ENCODE peak calls at places on chromosome 20, in eight cellular contexts. E is bronchial epithelial cell, H is cardiac fibroblast, N is NB4, X is AG04449, W is psoas muscle, L is WTC11, Y is glutamatergic neuron. R is an unnamed sample.

GRCh38 chr20:16020971-16021370 is 552.3 kb downstream of the KIF16B start:
- DNase-seq in Y (no peak), L (no peak), X (no peak), H (no peak), W (no peak), E (peak), N (peak), R (peak)

GRCh38 chr20:38748863-38749153 is 548 bp downstream of the ACTR5 start:
- DNase-seq in L (no peak), E (peak), X (no peak), Y (no peak), N (peak), H (no peak), W (no peak), R (peak)

GRCh38 chr20:62427172-62428007 is at the start of gene RBBP8NL:
- DNase-seq in X (no peak), N (no peak), H (no peak), W (no peak), L (peak), Y (no peak), E (peak), R (no peak)

GRCh38 chr20:36461600-36462439 is 79.5 kb upstream of the MYL9 start:
- DNase-seq in L (peak), X (no peak), H (peak), W (peak), N (peak), E (no peak), Y (peak), R (peak)

GRCh38 chr20:6857929-6858328 is 90.4 kb downstream of the BMP2 start:
- DNase-seq in X (no peak), L (no peak), N (no peak), H (no peak), Y (no peak), E (no peak), W (no peak), R (no peak)

GRCh38 chr20:2234788-2235187 is 61.0 kb upstream of the TGM3 start:
- DNase-seq in E (no peak), W (no peak), X (no peak), N (no peak), L (peak), H (peak), Y (peak), R (no peak)

GRCh38 chr20:23116301-23117089 is 30.4 kb upstream of the CD93 start:
- DNase-seq in H (peak), W (no peak), X (peak), L (no peak), E (peak), N (peak), Y (no peak), R (peak)

GRCh38 chr20:8246701-8247100 is 114.6 kb downstream of the PLCB1 start:
- DNase-seq in E (no peak), N (no peak), W (no peak), Y (no peak), X (no peak), L (no peak), H (no peak), R (no peak)

GRCh38 chr20:53677447-53678314 is 84.0 kb upstream of the ZNF217 start:
- DNase-seq in Y (peak), L (peak), X (no peak), H (peak), W (no peak), E (no peak), N (peak), R (no peak)

GRCh38 chr20:63736893-63737689 is 627 bp downstream of the LIME1 start:
- DNase-seq in X (no peak), Y (peak), L (no peak), H (no peak), E (no peak), W (peak), N (no peak), R (no peak)

GRCh38 chr20:17169575-17170136 is 57.2 kb upstream of the PCSK2 start:
- DNase-seq in X (no peak), H (no peak), Y (peak), W (no peak), L (no peak), E (no peak), N (no peak), R (no peak)

GRCh38 chr20:17210983-17211382 is 15.9 kb upstream of the PCSK2 start:
- DNase-seq in L (no peak), Y (no peak), W (no peak), N (peak), X (no peak), E (peak), H (no peak), R (peak)

GRCh38 chr20:56855693-56856092 is 226.6 kb downstream of the TFAP2C start:
- DNase-seq in X (no peak), H (no peak), Y (no peak), N (no peak), E (no peak), L (no peak), W (no peak), R (no peak)
- TF ChIP-seq CTCF in X (no peak), H (no peak), Y (no peak), N (no peak), E (no peak), L (no peak), W (no peak), R (no peak)

GRCh38 chr20:32661820-32662528 is 11.8 kb downstream of the C20orf203 start:
- DNase-seq in Y (no peak), N (no peak), X (no peak), L (no peak), W (no peak), E (no peak), H (no peak), R (no peak)
- TF ChIP-seq CTCF in Y (no peak), N (peak), X (no peak), L (no peak), W (no peak), E (no peak), H (no peak), R (no peak)

GRCh38 chr20:57282691-57283361 is 16.4 kb upstream of the BMP7 start:
- DNase-seq in Y (no peak), W (no peak), N (no peak), H (no peak), X (no peak), L (no peak), E (no peak), R (no peak)
- TF ChIP-seq CTCF in Y (no peak), W (no peak), N (no peak), H (no peak), X (no peak), L (no peak), E (no peak), R (no peak)

DNA sequence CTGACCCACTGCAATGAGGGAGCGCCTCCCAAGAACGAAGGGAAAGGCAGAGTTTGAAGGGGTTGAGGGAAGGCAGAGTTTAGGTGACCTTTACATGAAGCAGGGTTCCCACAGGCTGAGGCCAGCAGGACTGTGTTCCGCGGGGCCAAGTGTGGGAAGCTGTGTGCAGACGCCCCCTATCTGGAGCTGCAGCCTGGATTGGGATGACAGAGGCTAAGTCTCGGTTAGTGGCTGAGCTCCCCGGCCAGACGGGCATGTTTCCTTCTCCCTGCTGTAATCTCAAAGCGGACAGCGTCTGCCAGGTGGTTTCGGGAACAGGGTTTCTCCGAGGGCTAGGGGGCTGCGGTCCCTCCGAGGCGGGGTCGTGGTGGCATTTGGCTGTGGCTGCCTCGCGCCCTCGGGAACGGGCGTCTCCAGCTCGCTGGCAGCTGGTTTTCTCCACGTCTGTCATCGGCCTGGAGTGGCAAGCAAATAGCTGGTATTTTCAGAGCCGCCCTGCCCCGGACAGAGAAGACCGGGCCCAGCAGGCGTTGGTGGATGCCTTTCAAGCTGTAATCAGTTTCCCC is 702 bp upstream of the PYGB start:
- DNase-seq in H (peak), X (no peak), N (peak), E (peak), L (peak), W (peak), Y (peak), R (peak)
- TF ChIP-seq CTCF in H (peak), X (peak), N (peak), E (peak), L (no peak), W (peak), Y (peak), R (peak)

GRCh38 chr20:59453634-59454241 is 150.6 kb upstream of the PHACTR3 start:
- DNase-seq in X (no peak), Y (no peak), H (no peak), N (no peak), W (no peak), L (no peak), E (no peak), R (no peak)

GRCh38 chr20:59456342-59457132 is 147.8 kb upstream of the PHACTR3 start:
- DNase-seq in E (no peak), W (no peak), H (no peak), X (no peak), L (no peak), Y (no peak), N (no peak), R (no peak)

GRCh38 chr20:59458645-59459044 is 145.7 kb upstream of the PHACTR3 start:
- DNase-seq in X (no peak), L (no peak), Y (no peak), E (no peak), N (no peak), W (no peak), H (no peak), R (no peak)

GRCh38 chr20:59452856-59453255 is 151.5 kb upstream of the PHACTR3 start:
- DNase-seq in W (no peak), N (no peak), H (no peak), L (no peak), E (no peak), Y (no peak), X (no peak), R (no peak)

GRCh38 chr20:59455392-59456341 is 148.7 kb upstream of the PHACTR3 start:
- DNase-seq in H (peak), X (no peak), W (peak), Y (no peak), E (peak), N (peak), L (no peak), R (peak)
- TF ChIP-seq CTCF in H (peak), X (peak), W (peak), Y (peak), E (peak), N (peak), L (peak), R (peak)

GRCh38 chr20:44247676-44248419 is 740 bp downstream of the GDAP1L1 start:
- DNase-seq in W (no peak), Y (peak), L (peak), H (peak), X (no peak), N (peak), E (peak), R (peak)
- TF ChIP-seq CTCF in W (no peak), Y (peak), L (peak), H (peak), X (peak), N (peak), E (peak), R (no peak)

GRCh38 chr20:41853803-41854202 is 235.6 kb upstream of the CHD6 start:
- DNase-seq in H (no peak), E (no peak), L (no peak), N (no peak), Y (no peak), W (no peak), X (no peak), R (no peak)

DNA sequence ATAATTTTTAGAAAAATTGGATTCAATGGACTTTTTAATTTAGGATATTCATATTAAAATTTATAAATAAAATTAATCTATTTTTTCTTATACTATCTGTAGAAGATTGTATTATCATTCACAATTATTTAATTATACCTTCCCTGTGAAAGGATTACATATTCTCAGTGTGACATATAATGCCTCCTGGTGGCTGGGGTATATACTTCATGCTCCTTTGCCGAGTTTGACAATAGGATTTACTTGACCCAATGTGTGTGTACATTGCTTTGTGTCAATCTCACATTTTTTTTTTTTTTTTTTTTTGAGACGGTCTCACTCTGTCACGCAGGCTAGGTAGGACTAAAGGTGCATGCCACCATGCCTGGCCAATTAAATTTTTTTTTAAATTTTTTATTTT is 230.0 kb upstream of the CHD6 start:
- DNase-seq in Y (no peak), L (no peak), H (no peak), N (peak), X (no peak), W (no peak), E (no peak), R (no peak)
- TF ChIP-seq CTCF in Y (no peak), L (peak), H (no peak), N (no peak), X (no peak), W (no peak), E (no peak), R (no peak)

GRCh38 chr20:50405235-50405914 is 104.8 kb upstream of the PTPN1 start:
- DNase-seq in X (no peak), N (no peak), E (no peak), H (no peak), Y (no peak), L (no peak), W (no peak), R (no peak)

GRCh38 chr20:50403565-50404418 is 106.4 kb upstream of the PTPN1 start:
- DNase-seq in X (no peak), L (no peak), W (peak), H (no peak), Y (no peak), E (no peak), N (no peak), R (no peak)

GRCh38 chr20:50404419-50405234 is 105.6 kb upstream of the PTPN1 start:
- DNase-seq in Y (no peak), L (no peak), N (no peak), E (no peak), X (no peak), H (no peak), W (no peak), R (no peak)

GRCh38 chr20:50406610-50407136 is 103.5 kb upstream of the PTPN1 start:
- DNase-seq in W (no peak), H (no peak), E (no peak), L (no peak), Y (no peak), N (no peak), X (no peak), R (no peak)

DNA sequence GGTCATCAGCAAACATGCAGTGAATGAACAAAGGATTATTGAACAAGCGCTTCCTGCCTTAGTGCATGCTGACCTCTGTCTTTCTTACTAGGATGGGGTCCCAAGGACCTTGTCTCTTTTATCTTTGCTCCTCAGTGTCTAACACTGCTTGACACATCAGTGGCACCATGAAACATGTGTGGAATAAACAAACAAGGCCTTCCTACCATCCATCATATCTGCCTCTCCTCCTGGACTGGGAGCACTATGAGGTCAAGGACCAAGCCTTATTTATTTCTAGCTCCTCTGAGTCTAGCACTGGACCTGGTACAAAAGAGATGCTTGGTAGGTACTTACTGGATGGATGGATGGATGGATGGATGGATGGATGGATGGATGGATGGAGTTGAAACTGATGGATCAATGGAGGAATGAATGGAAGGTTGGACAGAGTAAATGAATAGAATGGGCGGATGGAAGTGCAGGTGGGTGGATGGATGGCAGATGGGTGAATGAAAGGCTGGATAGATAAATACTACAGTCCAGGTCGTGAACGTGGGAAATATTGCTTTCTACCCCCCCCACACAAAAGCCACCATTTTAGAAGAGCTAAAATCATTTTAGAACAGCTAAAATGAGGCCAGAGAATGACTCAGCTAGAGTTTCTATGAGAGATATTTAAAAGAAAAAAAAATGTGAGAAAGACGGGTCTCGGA is 104.1 kb upstream of the PTPN1 start:
- DNase-seq in E (no peak), N (no peak), H (no peak), L (no peak), X (no peak), Y (no peak), W (no peak), R (no peak)
- TF ChIP-seq CTCF in E (no peak), N (no peak), H (no peak), L (no peak), X (no peak), Y (no peak), W (no peak), R (no peak)

R was measured in MCF 10A.